ENCODE peak calls at places on chromosomes 5 and 9, in ten cellular contexts. H is IMR-90; U is RCC 7860; O is HT1080; C is activated CD8-positive, alpha-beta T cell treated with anti-CD3 and anti-CD28 coated beads, Interleukin-2, amount 10 ng/mL, durations not matched to agents 7 days and 5 days; R is cardiac septum; A is hypothalamus; B is stimulated activated CD4-positive, alpha-beta T cell treated with anti-CD3 and anti-CD28 coated beads, TNF-alpha, amount 100 ng/mL, for 24 hours; N is RWPE2; I is ovary. D is an unnamed sample.

GRCh38 chr9:128438343-128439109 is 17.3 kb upstream of the ODF2 start:
- DNase-seq in H (peak), U (peak), O (peak), C (peak), R (peak), A (peak), B (peak), N (no peak), I (peak), D (peak)

GRCh38 chr5:1294839-1295649 is at the start of gene TERT:
- DNase-seq in H (no peak), U (no peak), O (peak), C (peak), R (peak), A (no peak), B (peak), N (peak), I (no peak), D (peak)

GRCh38 chr9:129898205-129898604 is 62.9 kb downstream of the USP20 start:
- DNase-seq in H (no peak), U (no peak), O (peak), C (no peak), R (no peak), A (no peak), B (no peak), N (no peak), I (no peak), D (no peak)

GRCh38 chr5:107864793-107865192 is 194.1 kb upstream of the EFNA5 start:
- DNase-seq in H (peak), U (no peak), O (no peak), C (no peak), R (no peak), A (no peak), B (no peak), N (no peak), I (no peak), D (no peak)

GRCh38 chr5:34970552-34970951 is 41.2 kb downstream of the DNAJC21 start:
- DNase-seq in H (no peak), U (no peak), O (no peak), C (no peak), R (no peak), A (no peak), B (no peak), N (no peak), I (no peak), D (no peak)

GRCh38 chr5:134451618-134452505 is 40.2 kb upstream of the CDKN2AIPNL start:
- DNase-seq in H (peak), U (peak), O (peak), C (no peak), R (peak), A (no peak), B (no peak), N (peak), I (peak), D (peak)

GRCh38 chr9:19992556-19992955 is 203.7 kb upstream of the SLC24A2 start:
- DNase-seq in H (peak), U (peak), O (peak), C (no peak), R (no peak), A (no peak), B (no peak), N (no peak), I (no peak), D (peak)

GRCh38 chr5:93585753-93586385 is 2.8 kb downstream of the NR2F1 start:
- DNase-seq in H (peak), U (no peak), O (no peak), C (peak), R (no peak), A (no peak), B (no peak), N (no peak), I (no peak), D (no peak)

GRCh38 chr5:87827561-87827960 is 414.8 kb upstream of the CCNH start:
- DNase-seq in H (no peak), U (no peak), O (no peak), C (no peak), R (no peak), A (no peak), B (no peak), N (no peak), I (no peak), D (no peak)

GRCh38 chr9:72428329-72428728 is 63.3 kb upstream of the ZFAND5 start:
- DNase-seq in H (peak), U (no peak), O (no peak), C (no peak), R (no peak), A (no peak), B (no peak), N (no peak), I (no peak), D (peak)